ENCODE peak calls at places on chromosomes 13 and 19, in seven cellular contexts. M is substantia nigra, O is right lobe of liver, G is DMS79, Q is NCI-H524, W is RWPE1, Z is cardiac fibroblast. U is an unnamed sample.

GRCh38 chr19:42188665-42189064 is 28.8 kb downstream of the DEDD2 start:
- DNase-seq in M (no peak), O (no peak), G (no peak), Q (no peak), W (no peak), Z (no peak), U (no peak)

GRCh38 chr19:49637865-49638350 is 2.0 kb downstream of the RRAS start:
- DNase-seq in M (no peak), O (peak), G (no peak), Q (no peak), W (peak), Z (peak), U (peak)

GRCh38 chr19:273393-273792 is 17.8 kb downstream of the PLPP2 start:
- DNase-seq in M (no peak), O (no peak), G (no peak), Q (no peak), W (no peak), Z (no peak), U (no peak)

GRCh38 chr19:42634409-42635232 is 39.9 kb upstream of the CEACAM8 start:
- DNase-seq in M (no peak), O (no peak), G (no peak), Q (no peak), W (peak), Z (peak), U (peak)

GRCh38 chr13:101289764-101290163 is 126.5 kb downstream of the NALCN start:
- DNase-seq in M (no peak), O (no peak), G (peak), Q (peak), W (no peak), Z (peak), U (peak)

GRCh38 chr19:55178781-55179569 is 1.1 kb downstream of the SYT5 start:
- DNase-seq in M (peak), O (no peak), G (peak), Q (peak), W (peak), Z (peak), U (peak)

GRCh38 chr19:48806818-48807589 is 3.8 kb downstream of the BCAT2 start:
- DNase-seq in M (peak), O (peak), G (no peak), Q (no peak), W (no peak), Z (peak), U (no peak)

GRCh38 chr13:49279112-49279511 is 31.4 kb downstream of the CDADC1 start:
- DNase-seq in M (no peak), O (no peak), G (no peak), Q (no peak), W (no peak), Z (no peak), U (no peak)

GRCh38 chr13:39893808-39894207 is 238.3 kb downstream of the COG6 start:
- DNase-seq in M (no peak), O (no peak), G (no peak), Q (no peak), W (no peak), Z (no peak), U (no peak)

GRCh38 chr13:29954082-29955043 is 103.9 kb upstream of the UBL3 start:
- DNase-seq in M (no peak), O (peak), G (no peak), Q (no peak), W (no peak), Z (no peak), U (no peak)

GRCh38 chr19:2962018-2962670 is 15.2 kb upstream of the TLE6 start:
- DNase-seq in M (peak), O (no peak), G (peak), Q (peak), W (peak), Z (peak), U (no peak)

GRCh38 chr19:13208131-13208963 is 58.1 kb downstream of the IER2 start:
- DNase-seq in M (no peak), O (no peak), G (no peak), Q (no peak), W (peak), Z (peak), U (peak)

GRCh38 chr19:44696939-44697669 is 1.8 kb upstream of the CEACAM16 start:
- DNase-seq in M (no peak), O (no peak), G (peak), Q (no peak), W (no peak), Z (no peak), U (peak)

GRCh38 chr19:20179946-20180345 is 12.9 kb downstream of the ZNF486 start:
- DNase-seq in M (no peak), O (no peak), G (no peak), Q (no peak), W (no peak), Z (peak), U (no peak)

U was measured in pancreas.